ENCODE peak calls at places on chromosomes 2 and 18, in eight cellular contexts. S, I, U, G, O, P, N and V are unnamed samples.

GRCh38 chr2:230473378-230473777 is 57.4 kb downstream of the SP100 start:
- DNase-seq in N (no peak), O (peak; percentile 12), S (no peak), I (no peak), P (no peak), U (no peak), G (no peak), V (no peak)

GRCh38 chr2:195561205-195562032 is 95.6 kb upstream of the SLC39A10 start:
- DNase-seq in O (no peak), U (peak; percentile 46), I (no peak), S (no peak), N (no peak), P (no peak), G (peak; percentile 83), V (no peak)

GRCh38 chr2:121135168-121135853 is 149.7 kb downstream of the TFCP2L1 start:
- DNase-seq in S (no peak), U (no peak), N (no peak), P (no peak), G (peak; percentile 2), O (no peak), I (no peak), V (no peak)

GRCh38 chr2:195898505-195898904 is 170.1 kb downstream of the DNAH7 start:
- DNase-seq in I (no peak), S (no peak), O (no peak), N (peak; percentile 76), P (no peak), U (peak; percentile 78), G (peak; percentile 99), V (peak; percentile 19)

GRCh38 chr18:63578357-63578958 is 8.7 kb upstream of the SERPINB13 start:
- DNase-seq in S (peak; percentile 55), G (peak; percentile 55), P (peak; percentile 13), U (peak; percentile 67), N (no peak), I (peak; percentile 32), O (no peak), V (no peak)

GRCh38 chr2:144625216-144626010 is 105.5 kb upstream of the ZEB2 start:
- DNase-seq in I (no peak), O (no peak), S (no peak), G (no peak), N (no peak), U (peak; percentile 43), P (no peak), V (no peak)

GRCh38 chr2:237290249-237290648 is 123.7 kb downstream of the COL6A3 start:
- DNase-seq in N (peak; percentile 81), U (no peak), P (no peak), O (no peak), G (peak; percentile 93), I (no peak), S (no peak), V (no peak)

GRCh38 chr2:151289972-151290335 is 486 bp upstream of the NMI start:
- DNase-seq in N (no peak), O (peak; percentile 14), S (no peak), G (peak; percentile 71), P (no peak), U (peak; percentile 92), I (peak; percentile 45), V (peak; percentile 25)